ENCODE peak calls at places on chromosomes 12 and 14, in seven cellular contexts. H, D, Y, J, C, P and O are unnamed samples.

GRCh38 chr14:93103392-93104080 is 12.2 kb downstream of the ITPK1 start:
- DNase-seq in C (no peak), D (no peak), H (no peak), P (peak; percentile 83), J (no peak), Y (no peak), O (no peak)

GRCh38 chr12:104573-105081 is 38.1 kb downstream of the IQSEC3 start:
- DNase-seq in P (peak; percentile 26), H (peak; percentile 49), Y (no peak), J (no peak), D (peak; percentile 31), C (no peak), O (peak; percentile 83)

GRCh38 chr14:52063107-52063506 is 5.8 kb downstream of the NID2 start:
- DNase-seq in P (no peak), J (no peak), H (no peak), C (no peak), Y (no peak), D (no peak), O (no peak)

GRCh38 chr12:111788178-111788654 is 21.5 kb downstream of the ALDH2 start:
- DNase-seq in Y (peak; percentile 51), D (peak; percentile 37), H (peak; percentile 86), J (no peak), C (no peak), P (no peak), O (no peak)

GRCh38 chr14:31059152-31059924 is 33.2 kb upstream of the STRN3 start:
- DNase-seq in C (peak; percentile 72), H (no peak), J (no peak), D (peak; percentile 36), P (peak; percentile 21), Y (peak; percentile 15), O (no peak)

GRCh38 chr14:44609201-44609600 is 102.1 kb upstream of the FSCB start:
- DNase-seq in D (no peak), C (no peak), P (no peak), H (no peak), Y (no peak), J (no peak), O (no peak)

GRCh38 chr12:45017916-45018315 is 33.0 kb downstream of the DBX2 start:
- DNase-seq in C (no peak), Y (no peak), J (no peak), D (no peak), P (no peak), H (no peak), O (no peak)

GRCh38 chr14:61695695-61696527 is 598 bp downstream of the HIF1A start:
- DNase-seq in P (peak; percentile 58), Y (peak; percentile 71), D (peak; percentile 71), H (peak; percentile 80), C (peak; percentile 41), J (no peak), O (no peak)

GRCh38 chr14:32561520-32561919 is 232.4 kb downstream of the AKAP6 start:
- DNase-seq in C (no peak), J (no peak), H (peak; percentile 66), P (no peak), Y (peak; percentile 25), D (no peak), O (no peak)

GRCh38 chr12:97308576-97309198 is 153.9 kb upstream of the RMST start:
- DNase-seq in Y (peak; percentile 68), C (peak; percentile 19), J (no peak), P (no peak), D (no peak), H (no peak), O (no peak)

GRCh38 chr12:131882804-131883520 is 11.5 kb upstream of the ULK1 start:
- DNase-seq in C (peak; percentile 23), H (no peak), P (no peak), D (no peak), Y (peak; percentile 59), J (no peak), O (no peak)

GRCh38 chr12:53844989-53845836 is 93.4 kb upstream of the HOXC13 start:
- DNase-seq in J (no peak), P (no peak), Y (peak; percentile 72), H (no peak), D (no peak), C (no peak), O (no peak)

GRCh38 chr14:95774265-95775160 is 60.6 kb upstream of the TCL1A start:
- DNase-seq in C (peak; percentile 56), P (peak; percentile 31), D (peak; percentile 21), J (no peak), H (no peak), Y (peak; percentile 57), O (peak; percentile 25)

GRCh38 chr12:3704512-3705348 is 48.2 kb downstream of the CRACR2A start:
- DNase-seq in D (no peak), P (no peak), Y (no peak), J (no peak), H (no peak), C (no peak), O (no peak)

GRCh38 chr14:54610051-54610977 is 43.4 kb downstream of the SAMD4A start:
- DNase-seq in C (no peak), H (no peak), J (no peak), D (no peak), Y (no peak), P (no peak), O (no peak)

GRCh38 chr12:130161261-130162231 is 718 bp upstream of the FZD10 start:
- DNase-seq in H (no peak), P (peak; percentile 23), C (no peak), Y (no peak), J (peak; percentile 59), D (peak; percentile 61), O (peak; percentile 87)

GRCh38 chr14:26319139-26319864 is 278.5 kb downstream of the NOVA1 start:
- DNase-seq in H (no peak), D (no peak), J (no peak), P (no peak), Y (no peak), C (no peak), O (no peak)

GRCh38 chr12:120290541-120291312 is 976 bp downstream of the RNU4-2 start:
- DNase-seq in C (peak; percentile 30), J (no peak), Y (peak; percentile 74), P (peak; percentile 38), H (peak; percentile 69), D (peak; percentile 43), O (peak; percentile 82)

GRCh38 chr14:89185919-89186849 is 230.8 kb downstream of the FOXN3 start:
- DNase-seq in Y (peak; percentile 3), J (no peak), P (no peak), C (no peak), H (no peak), D (no peak), O (no peak)

GRCh38 chr14:53999061-53999488 is 42.5 kb upstream of the BMP4 start:
- DNase-seq in H (no peak), C (no peak), J (no peak), D (no peak), P (no peak), Y (peak; percentile 43), O (peak; percentile 54)

GRCh38 chr14:56989359-56989758 is 179.1 kb upstream of the OTX2 start:
- DNase-seq in D (no peak), Y (no peak), J (no peak), H (no peak), P (no peak), C (no peak), O (no peak)

GRCh38 chr12:14384783-14385638 is 19.5 kb downstream of the ATF7IP start:
- DNase-seq in J (peak; percentile 33), D (peak; percentile 39), Y (peak; percentile 91), P (peak; percentile 54), H (peak; percentile 61), C (peak; percentile 44), O (no peak)

GRCh38 chr12:15779925-15780324 is 9.3 kb downstream of the EPS8 start:
- DNase-seq in D (no peak), H (no peak), P (no peak), Y (no peak), J (no peak), C (no peak), O (no peak)

GRCh38 chr14:96698846-96699543 is 98.2 kb upstream of the VRK1 start:
- DNase-seq in H (no peak), P (no peak), J (no peak), D (no peak), Y (no peak), C (peak; percentile 39), O (no peak)

GRCh38 chr14:92105845-92106094 is 612 bp downstream of the ATXN3 start:
- DNase-seq in P (peak; percentile 44), C (peak; percentile 7), D (peak; percentile 71), J (no peak), Y (peak; percentile 46), H (peak; percentile 82), O (peak; percentile 62)

GRCh38 chr12:10358969-10359368 is 30.9 kb downstream of the KLRK1 start:
- DNase-seq in D (no peak), Y (no peak), J (no peak), H (no peak), C (no peak), P (no peak), O (no peak)

GRCh38 chr12:101671157-101671791 is 26.2 kb upstream of the CHPT1 start:
- DNase-seq in J (no peak), H (no peak), P (peak; percentile 44), C (no peak), Y (no peak), D (no peak), O (peak; percentile 56)

GRCh38 chr12:19971881-19972280 is 396.5 kb upstream of the PDE3A start:
- DNase-seq in H (no peak), Y (no peak), D (no peak), J (no peak), P (no peak), C (no peak), O (no peak)

DNA sequence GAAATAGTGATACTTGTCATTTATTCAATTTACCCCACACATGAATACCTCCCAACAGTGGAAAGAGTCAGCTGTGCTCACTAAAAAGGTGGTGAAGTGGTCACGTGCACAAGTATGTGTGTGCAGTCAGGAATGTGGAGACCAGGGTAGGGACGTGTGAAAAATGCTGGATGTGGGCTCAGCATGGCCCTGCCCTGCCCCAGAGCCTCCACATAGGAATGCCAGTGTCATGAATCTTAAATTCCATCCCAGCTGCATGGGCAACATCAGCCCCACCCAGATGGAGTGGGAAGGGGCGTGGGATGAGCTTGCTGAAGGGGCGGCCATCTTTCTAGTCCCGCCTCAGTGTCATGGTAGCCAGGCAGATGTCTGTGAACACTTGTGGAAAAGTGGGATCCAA is 87.7 kb downstream of the C12orf75 start:
- DNase-seq in J (no peak), C (no peak), P (no peak), Y (peak; percentile 79), H (no peak), D (no peak), O (no peak)
- TF ChIP-seq EP300 in J (no peak), C (no peak), P (no peak), Y (no peak), H (no peak), D (no peak), O (no peak)

GRCh38 chr14:71320107-71320733 is 413.0 kb downstream of the PCNX1 start:
- DNase-seq in D (peak; percentile 98), C (peak; percentile 94), H (peak; percentile 99), Y (peak; percentile 98), J (peak; percentile 97), P (peak; percentile 98), O (peak; percentile 99)
- TF ChIP-seq POLR2A in D (peak; percentile 75), C (peak; percentile 80), H (peak; percentile 89), Y (peak; percentile 85), J (peak; percentile 94), P (peak; percentile 95), O (peak; percentile 88)

GRCh38 chr14:58315606-58316005 is 17.3 kb downstream of the ARID4A start:
- DNase-seq in P (no peak), C (no peak), Y (no peak), D (no peak), H (no peak), J (no peak), O (no peak)
- TF ChIP-seq EP300 in P (no peak), C (no peak), Y (no peak), D (no peak), H (no peak), J (no peak), O (no peak)

GRCh38 chr12:51974646-51975045 is 23.1 kb downstream of the ACVR1B start:
- DNase-seq in H (no peak), Y (no peak), C (no peak), J (no peak), P (no peak), D (no peak), O (no peak)
- TF ChIP-seq POLR2A in H (no peak), Y (no peak), C (no peak), J (no peak), P (no peak), D (no peak), O (no peak)